ENCODE peak calls at places on chromosome 10, in seven cellular contexts. Y is mucosa of descending colon, W is endothelial cell of umbilical vein, O is tibial nerve, U is spleen, Z is iPS DF 6.9, F is A673. P is an unnamed sample. For H3K4me1, the result is how much of the 10 kb centered on the place peaks cover.

GRCh38 chr10:114634607-114634974 is 23.5 kb downstream of the ABLIM1 start:
- DNase-seq in Y (no peak), W (peak), O (peak), U (no peak), Z (no peak), F (peak), P (no peak)

GRCh38 chr10:21985541-21985940 is 18.0 kb downstream of the DNAJC1 start:
- DNase-seq in Y (no peak), W (no peak), O (no peak), U (no peak), Z (no peak), F (no peak), P (no peak)

GRCh38 chr10:24174014-24174413 is 34.9 kb upstream of the KIAA1217 start:
- DNase-seq in Y (no peak), W (no peak), O (no peak), U (no peak), Z (no peak), F (no peak), P (no peak)

GRCh38 chr10:43981232-43981631 is 332.6 kb upstream of the ZNF32 start:
- DNase-seq in Y (no peak), W (no peak), O (no peak), U (no peak), Z (no peak), F (no peak), P (no peak)

GRCh38 chr10:59098387-59098786 is 78.1 kb upstream of the PHYHIPL start:
- DNase-seq in Y (no peak), W (no peak), O (no peak), U (no peak), Z (no peak), F (peak), P (peak)

GRCh38 chr10:121830101-121830500 is 97.7 kb downstream of the ATE1 start:
- DNase-seq in Y (no peak), W (no peak), O (no peak), U (no peak), Z (no peak), F (no peak), P (no peak)

GRCh38 chr10:116084166-116084565 is 188.8 kb downstream of the GFRA1 start:
- DNase-seq in Y (no peak), W (no peak), O (no peak), U (no peak), Z (no peak), F (no peak), P (no peak)

GRCh38 chr10:131451407-131452015 is 140.0 kb upstream of the TCERG1L start:
- DNase-seq in Y (no peak), W (no peak), O (no peak), U (no peak), Z (no peak), F (no peak), P (no peak)

GRCh38 chr10:51397695-51398094 is 301.7 kb downstream of the CSTF2T start:
- DNase-seq in Y (peak), W (peak), O (peak), U (no peak), Z (no peak), F (no peak), P (peak)

GRCh38 chr10:100531761-100532160 is 2.1 kb upstream of the NDUFB8 start:
- DNase-seq in Y (no peak), W (no peak), O (no peak), U (no peak), Z (no peak), F (no peak), P (no peak)

GRCh38 chr10:114083040-114083439 is 39.4 kb downstream of the ADRB1 start:
- DNase-seq in Y (no peak), W (no peak), O (no peak), U (no peak), Z (no peak), F (no peak), P (no peak)

GRCh38 chr10:127990846-127991542 is 84.1 kb downstream of the PTPRE start:
- DNase-seq in Y (no peak), W (peak), O (no peak), U (no peak), Z (no peak), F (peak), P (no peak)

GRCh38 chr10:57102234-57102633 is 741.2 kb upstream of the ZWINT start:
- DNase-seq in Y (no peak), W (no peak), O (no peak), U (no peak), Z (peak), F (no peak), P (no peak)

GRCh38 chr10:12542271-12542670 is 192.9 kb downstream of the CAMK1D start:
- DNase-seq in Y (no peak), W (no peak), O (no peak), U (no peak), Z (no peak), F (peak), P (no peak)

GRCh38 chr10:12540341-12540781 is 191.0 kb downstream of the CAMK1D start:
- DNase-seq in Y (no peak), W (no peak), O (no peak), U (no peak), Z (no peak), F (peak), P (no peak)

GRCh38 chr10:12541446-12542067 is 192.2 kb downstream of the CAMK1D start:
- DNase-seq in Y (no peak), W (no peak), O (no peak), U (no peak), Z (no peak), F (peak), P (no peak)

GRCh38 chr10:12538596-12538995 is 189.2 kb downstream of the CAMK1D start:
- DNase-seq in Y (no peak), W (no peak), O (no peak), U (no peak), Z (no peak), F (no peak), P (peak)

DNA sequence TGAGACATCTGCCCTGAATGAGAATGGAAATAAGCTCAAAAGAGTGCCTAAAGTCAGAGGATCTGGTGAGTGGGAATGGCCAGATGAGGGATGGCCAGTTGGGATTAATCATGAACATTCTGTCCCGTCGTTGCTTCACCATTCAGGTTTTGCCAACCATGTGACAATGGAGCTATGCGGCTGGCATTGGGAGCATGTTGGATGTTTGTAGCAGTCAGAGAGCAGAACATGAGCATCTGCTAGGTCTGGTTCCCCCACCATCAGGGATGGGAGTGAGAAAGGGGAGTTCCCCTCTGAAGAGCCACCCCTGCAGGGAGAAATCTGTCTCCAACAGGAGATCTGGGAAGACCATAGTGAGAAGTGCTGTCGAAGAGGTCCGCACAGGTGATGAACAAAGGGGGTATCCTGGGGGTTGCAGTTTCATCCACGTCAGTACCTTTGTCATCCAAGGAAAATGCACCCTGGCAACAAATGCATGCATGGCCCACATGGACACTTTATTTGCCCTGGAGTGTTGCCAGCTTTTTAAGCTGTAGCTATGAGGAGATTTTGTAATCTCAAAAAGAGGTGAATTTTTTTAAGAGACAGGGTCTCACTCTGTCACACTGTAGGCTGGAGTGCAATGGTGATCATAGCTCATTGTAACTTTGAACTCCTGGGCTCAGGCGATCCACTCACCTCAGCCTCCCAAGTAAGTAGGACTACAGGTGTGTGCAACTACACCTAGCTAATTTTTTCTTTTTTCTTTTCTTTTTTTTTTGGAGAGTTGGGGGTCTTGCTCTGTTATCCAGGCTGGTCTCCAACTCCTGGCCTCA is 190.2 kb downstream of the CAMK1D start:
- DNase-seq in Y (no peak), W (no peak), O (peak), U (no peak), Z (no peak), F (peak), P (peak)
- H3K4me1 ChIP-seq in Y (under half), W (under half), O (under half), U (under half), Z (under half), F (half or more), P (under half)

GRCh38 chr10:92755725-92756124 is 66.0 kb downstream of the HHEX start:
- DNase-seq in Y (no peak), W (peak), O (no peak), U (no peak), Z (no peak), F (no peak), P (no peak)
- H3K4me1 ChIP-seq in Y (under half), W (under half), O (under half), U (half or more), Z (under half), F (under half), P (under half)

GRCh38 chr10:126351021-126351420 is 37.3 kb downstream of the ADAM12 start:
- DNase-seq in Y (no peak), W (no peak), O (no peak), U (no peak), Z (no peak), F (no peak), P (no peak)
- H3K4me1 ChIP-seq in Y (under half), W (under half), O (under half), U (under half), Z (under half), F (under half), P (under half)

DNA sequence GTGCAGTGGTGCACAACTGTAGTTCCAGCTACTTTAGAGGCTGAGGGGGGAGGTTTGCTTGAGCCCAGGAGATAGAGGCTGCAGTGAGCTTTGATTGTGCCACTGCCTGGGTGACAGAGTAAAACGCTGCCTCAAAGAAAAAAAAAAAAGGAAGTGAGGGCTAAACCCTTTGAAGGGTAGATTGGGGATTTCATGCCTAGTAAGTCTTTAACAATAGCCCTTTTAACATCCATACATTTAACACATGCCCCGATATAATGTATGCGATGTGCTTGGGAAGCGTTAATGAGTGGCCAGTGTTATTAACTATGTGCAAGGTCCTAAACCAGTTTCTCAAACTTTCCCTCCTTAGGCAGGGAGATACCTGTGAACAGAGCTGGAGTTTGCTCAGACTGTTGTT is 229.2 kb upstream of the HPS1 start:
- DNase-seq in Y (no peak), W (no peak), O (no peak), U (no peak), Z (no peak), F (no peak), P (no peak)
- H3K4me1 ChIP-seq in Y (under half), W (under half), O (under half), U (under half), Z (under half), F (under half), P (under half)

P was measured in psoas muscle.